ENCODE peak calls at places on chromosomes 5 and 9, in six cellular contexts. One of them, this sample, is unnamed.

GRCh38 chr9:70954607-70955143 is 166.7 kb downstream of the TRPM3 start:
- DNase-seq in neuronal stem cell: no peak
- DNase-seq in mesenchymal stem cell: no peak
- DNase-seq in H1: no peak
- DNase-seq in trophoblast cell: no peak
- DNase-seq in mesendoderm: peak; percentile 67
- DNase-seq in this sample: no peak

GRCh38 chr5:15105799-15106393 is 234.3 kb upstream of the ANKH start:
- DNase-seq in neuronal stem cell: peak; percentile 52
- DNase-seq in mesenchymal stem cell: peak; percentile 56
- DNase-seq in H1: peak; percentile 19
- DNase-seq in trophoblast cell: peak; percentile 18
- DNase-seq in mesendoderm: peak; percentile 77
- DNase-seq in this sample: peak; percentile 54

GRCh38 chr5:67004730-67005350 is 191.8 kb downstream of the CD180 start:
- DNase-seq in neuronal stem cell: no peak
- DNase-seq in mesenchymal stem cell: peak; percentile 26
- DNase-seq in H1: no peak
- DNase-seq in trophoblast cell: no peak
- DNase-seq in mesendoderm: peak; percentile 57
- DNase-seq in this sample: no peak

GRCh38 chr9:129597355-129598088 is 23.4 kb downstream of the C9orf50 start:
- DNase-seq in neuronal stem cell: peak; percentile 70
- DNase-seq in mesenchymal stem cell: peak; percentile 78
- DNase-seq in H1: no peak
- DNase-seq in trophoblast cell: peak; percentile 62
- DNase-seq in mesendoderm: peak; percentile 90
- DNase-seq in this sample: peak; percentile 65

GRCh38 chr5:82185842-82186241 is 92.3 kb downstream of the RPS23 start:
- DNase-seq in neuronal stem cell: no peak
- DNase-seq in mesenchymal stem cell: no peak
- DNase-seq in H1: no peak
- DNase-seq in trophoblast cell: no peak
- DNase-seq in mesendoderm: no peak
- DNase-seq in this sample: no peak

GRCh38 chr9:37969558-37970300 is 65.8 kb upstream of the SLC25A51 start:
- DNase-seq in neuronal stem cell: no peak
- DNase-seq in mesenchymal stem cell: no peak
- DNase-seq in H1: no peak
- DNase-seq in trophoblast cell: no peak
- DNase-seq in mesendoderm: no peak
- DNase-seq in this sample: no peak

GRCh38 chr5:154611341-154611767 is 133.3 kb upstream of the HAND1 start:
- DNase-seq in neuronal stem cell: no peak
- DNase-seq in mesenchymal stem cell: peak; percentile 29
- DNase-seq in H1: no peak
- DNase-seq in trophoblast cell: no peak
- DNase-seq in mesendoderm: no peak
- DNase-seq in this sample: peak; percentile 18

GRCh38 chr9:78393932-78394331 is 97.0 kb downstream of the PSAT1 start:
- DNase-seq in neuronal stem cell: no peak
- DNase-seq in mesenchymal stem cell: no peak
- DNase-seq in H1: no peak
- DNase-seq in trophoblast cell: no peak
- DNase-seq in mesendoderm: no peak
- DNase-seq in this sample: no peak

GRCh38 chr5:133285583-133286021 is 233.8 kb downstream of the HSPA4 start:
- DNase-seq in neuronal stem cell: no peak
- DNase-seq in mesenchymal stem cell: peak; percentile 29
- DNase-seq in H1: no peak
- DNase-seq in trophoblast cell: no peak
- DNase-seq in mesendoderm: no peak
- DNase-seq in this sample: peak; percentile 51

GRCh38 chr9:106487256-106487655 is 375.7 kb upstream of the ZNF462 start:
- DNase-seq in neuronal stem cell: no peak
- DNase-seq in mesenchymal stem cell: no peak
- DNase-seq in H1: no peak
- DNase-seq in trophoblast cell: no peak
- DNase-seq in mesendoderm: no peak
- DNase-seq in this sample: no peak

DNA sequence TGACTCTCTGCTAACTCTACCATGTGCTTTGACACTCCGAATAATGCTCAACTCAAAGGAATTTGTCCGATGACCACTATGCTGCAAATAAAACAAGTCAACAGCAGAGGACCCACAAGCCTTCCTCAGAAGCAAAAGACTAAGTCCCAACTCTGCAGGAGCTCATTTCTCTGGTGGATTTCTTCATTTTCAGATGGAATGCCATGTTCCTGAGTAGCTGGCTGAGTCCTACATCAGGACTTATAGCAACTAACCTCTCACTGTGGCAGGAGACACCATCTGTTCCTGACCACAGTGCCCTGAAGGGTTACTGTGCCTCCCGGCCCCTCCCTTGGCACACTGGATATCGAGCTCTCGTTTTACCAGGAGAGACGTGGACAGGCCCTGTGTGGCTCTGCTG is 20.8 kb downstream of the LHFPL2 start:
- DNase-seq in neuronal stem cell: no peak
- DNase-seq in mesenchymal stem cell: peak; percentile 43
- DNase-seq in H1: no peak
- DNase-seq in trophoblast cell: no peak
- DNase-seq in mesendoderm: no peak
- DNase-seq in this sample: peak; percentile 54
- H3K4me2 ChIP-seq in neuronal stem cell: no peak overlapping the region
- H3K4me2 ChIP-seq in mesenchymal stem cell: no peak overlapping the region
- H3K4me2 ChIP-seq in H1: no peak overlapping the region
- H3K4me2 ChIP-seq in trophoblast cell: no peak overlapping the region
- H3K4me2 ChIP-seq in mesendoderm: no peak overlapping the region
- H3K4me2 ChIP-seq in this sample: no peak overlapping the region

DNA sequence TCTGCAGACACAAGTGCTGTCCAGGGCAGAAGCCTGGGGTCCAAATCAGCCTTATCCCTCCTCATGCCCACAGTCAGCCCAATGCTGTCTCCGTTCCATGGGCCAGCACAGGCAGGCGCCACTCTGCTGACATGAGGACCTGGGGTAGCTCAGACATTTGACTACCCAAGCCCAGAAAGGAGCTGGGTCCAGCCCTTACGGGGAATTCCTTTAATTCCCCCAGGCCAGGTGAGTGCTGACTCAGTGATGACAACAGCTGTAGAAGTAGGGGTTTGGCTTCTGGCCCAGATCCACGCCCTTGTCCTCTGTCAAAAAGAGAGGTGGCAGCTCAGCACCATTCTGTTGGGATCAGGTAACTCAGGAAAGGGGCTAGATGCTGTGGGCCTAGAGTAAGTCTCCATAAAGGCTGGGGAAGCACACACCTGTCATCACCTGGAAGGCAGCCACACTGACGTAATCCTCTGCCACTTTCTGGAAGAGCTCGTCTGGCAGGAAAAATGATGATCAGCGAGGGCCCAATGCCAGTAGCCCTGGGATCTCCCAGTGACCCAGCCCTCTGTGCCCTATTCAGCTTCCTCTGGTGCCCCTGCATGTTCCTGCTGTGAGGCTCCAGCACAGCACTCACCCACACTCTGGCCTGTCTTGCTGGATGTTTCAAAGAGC is 1.9 kb downstream of the RAB24 start:
- DNase-seq in neuronal stem cell: no peak
- DNase-seq in mesenchymal stem cell: no peak
- DNase-seq in H1: no peak
- DNase-seq in trophoblast cell: peak; percentile 97
- DNase-seq in mesendoderm: peak; percentile 55
- DNase-seq in this sample: no peak
- H3K4me3 ChIP-seq in neuronal stem cell: peak overlapping the region; percentile 100
- H3K4me3 ChIP-seq in mesenchymal stem cell: no peak overlapping the region
- H3K4me3 ChIP-seq in H1: no peak overlapping the region
- H3K4me3 ChIP-seq in trophoblast cell: no peak overlapping the region
- H3K4me3 ChIP-seq in mesendoderm: no peak overlapping the region
- H3K4me3 ChIP-seq in this sample: no peak overlapping the region

DNA sequence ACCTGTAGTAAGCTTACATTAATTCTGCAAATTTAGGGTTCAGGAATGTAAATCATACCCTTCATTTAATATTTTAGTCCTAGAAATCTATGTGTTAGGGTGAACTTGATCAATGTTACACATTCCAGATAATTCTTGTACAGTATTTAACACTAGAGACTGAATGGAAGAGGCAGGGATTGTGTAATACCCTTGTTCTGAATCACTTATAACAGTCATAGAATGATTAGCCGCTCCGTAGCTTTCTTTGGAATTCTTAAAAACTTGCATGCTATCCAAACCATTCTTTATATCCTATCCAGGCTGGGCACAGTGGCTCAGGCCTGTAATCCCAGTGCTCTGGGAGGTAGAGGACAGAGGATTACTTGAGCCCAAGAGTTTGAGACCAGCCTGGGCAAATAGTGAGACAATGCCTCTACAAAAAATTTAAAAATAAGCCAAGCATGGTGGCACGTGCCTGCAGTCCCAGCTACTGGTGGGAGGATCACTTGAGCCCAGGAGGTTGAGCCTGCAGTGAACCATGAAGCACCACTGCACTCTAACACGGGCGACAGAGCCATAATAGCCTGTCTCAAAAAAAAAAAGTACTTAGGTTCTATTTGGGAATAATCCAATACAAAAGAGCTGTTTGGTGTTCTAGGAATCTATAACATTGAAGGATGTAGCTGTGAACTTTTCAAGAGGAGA is 8.3 kb downstream of the ZNF483 start:
- DNase-seq in neuronal stem cell: no peak
- DNase-seq in mesenchymal stem cell: no peak
- DNase-seq in H1: no peak
- DNase-seq in trophoblast cell: peak; percentile 20
- DNase-seq in mesendoderm: no peak
- DNase-seq in this sample: peak; percentile 40
- H2BK5ac ChIP-seq in neuronal stem cell: no peak overlapping the region
- H2BK5ac ChIP-seq in mesenchymal stem cell: no peak overlapping the region
- H2BK5ac ChIP-seq in H1: no peak overlapping the region
- H2BK5ac ChIP-seq in trophoblast cell: no peak overlapping the region
- H2BK5ac ChIP-seq in mesendoderm: no peak overlapping the region
- H2BK5ac ChIP-seq in this sample: no peak overlapping the region

GRCh38 chr5:16881253-16881652 is 54.8 kb downstream of the MYO10 start:
- DNase-seq in neuronal stem cell: no peak
- DNase-seq in mesenchymal stem cell: no peak
- DNase-seq in H1: no peak
- DNase-seq in trophoblast cell: no peak
- DNase-seq in mesendoderm: no peak
- DNase-seq in this sample: no peak
- H3K4me2 ChIP-seq in neuronal stem cell: no peak overlapping the region
- H3K4me2 ChIP-seq in mesenchymal stem cell: no peak overlapping the region
- H3K4me2 ChIP-seq in H1: no peak overlapping the region
- H3K4me2 ChIP-seq in trophoblast cell: no peak overlapping the region
- H3K4me2 ChIP-seq in mesendoderm: no peak overlapping the region
- H3K4me2 ChIP-seq in this sample: no peak overlapping the region

GRCh38 chr9:15138357-15138686 is 168.7 kb downstream of the TTC39B start:
- DNase-seq in neuronal stem cell: no peak
- DNase-seq in mesenchymal stem cell: no peak
- DNase-seq in H1: no peak
- DNase-seq in trophoblast cell: no peak
- DNase-seq in mesendoderm: peak; percentile 54
- DNase-seq in this sample: no peak
- H3K4me3 ChIP-seq in neuronal stem cell: no peak overlapping the region
- H3K4me3 ChIP-seq in mesenchymal stem cell: no peak overlapping the region
- H3K4me3 ChIP-seq in H1: no peak overlapping the region
- H3K4me3 ChIP-seq in trophoblast cell: no peak overlapping the region
- H3K4me3 ChIP-seq in mesendoderm: no peak overlapping the region
- H3K4me3 ChIP-seq in this sample: no peak overlapping the region

GRCh38 chr5:34789021-34789531 is 49.9 kb upstream of the TTC23L start:
- DNase-seq in neuronal stem cell: no peak
- DNase-seq in mesenchymal stem cell: peak; percentile 37
- DNase-seq in H1: no peak
- DNase-seq in trophoblast cell: peak; percentile 71
- DNase-seq in mesendoderm: peak; percentile 69
- DNase-seq in this sample: peak; percentile 47
- H2BK5ac ChIP-seq in neuronal stem cell: no peak overlapping the region
- H2BK5ac ChIP-seq in mesenchymal stem cell: no peak overlapping the region
- H2BK5ac ChIP-seq in H1: no peak overlapping the region
- H2BK5ac ChIP-seq in trophoblast cell: no peak overlapping the region
- H2BK5ac ChIP-seq in mesendoderm: no peak overlapping the region
- H2BK5ac ChIP-seq in this sample: peak overlapping the region; percentile 44

GRCh38 chr9:8261737-8262136 is 462.2 kb upstream of the DMAC1 start:
- DNase-seq in neuronal stem cell: no peak
- DNase-seq in mesenchymal stem cell: no peak
- DNase-seq in H1: no peak
- DNase-seq in trophoblast cell: no peak
- DNase-seq in mesendoderm: no peak
- DNase-seq in this sample: no peak
- H3K4me2 ChIP-seq in neuronal stem cell: no peak overlapping the region
- H3K4me2 ChIP-seq in mesenchymal stem cell: no peak overlapping the region
- H3K4me2 ChIP-seq in H1: no peak overlapping the region
- H3K4me2 ChIP-seq in trophoblast cell: no peak overlapping the region
- H3K4me2 ChIP-seq in mesendoderm: no peak overlapping the region
- H3K4me2 ChIP-seq in this sample: no peak overlapping the region

DNA sequence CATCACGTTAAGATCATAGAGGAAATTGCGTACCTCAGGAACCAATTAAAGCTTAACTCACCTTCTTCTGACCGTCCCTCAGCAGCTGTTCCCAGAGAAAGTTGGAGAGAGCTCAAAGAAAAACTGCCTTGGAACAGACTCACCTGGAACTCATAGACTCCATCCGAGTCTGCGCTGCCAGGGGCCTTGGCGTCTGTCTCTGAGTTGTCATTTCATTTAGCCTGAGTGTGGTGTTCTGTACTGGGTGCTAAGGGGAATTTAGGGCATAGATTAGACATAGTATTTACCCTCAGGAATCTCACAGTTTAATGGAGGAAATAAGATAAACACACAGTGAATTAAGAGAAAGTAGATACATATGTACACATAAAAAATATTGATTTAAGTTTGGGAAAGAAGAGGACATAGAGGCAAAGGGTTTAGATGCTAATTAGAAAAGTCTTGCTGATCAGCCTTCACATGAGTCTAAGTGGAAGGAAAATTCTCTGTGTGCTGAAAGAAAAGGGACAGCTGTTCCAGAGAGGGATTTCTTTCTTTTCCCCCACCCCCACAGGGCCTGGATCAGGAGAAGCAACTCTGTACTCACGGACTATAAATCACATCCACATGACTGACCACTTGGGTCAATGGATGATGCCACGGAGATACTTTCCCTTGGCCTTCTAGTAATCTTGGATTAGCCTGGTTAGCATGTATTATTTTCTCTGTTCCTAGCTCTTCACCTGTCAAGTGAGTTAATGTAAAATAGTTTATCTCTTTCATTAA is 892.5 kb downstream of the TLE1 start:
- DNase-seq in neuronal stem cell: peak; percentile 11
- DNase-seq in mesenchymal stem cell: peak; percentile 58
- DNase-seq in H1: no peak
- DNase-seq in trophoblast cell: no peak
- DNase-seq in mesendoderm: no peak
- DNase-seq in this sample: no peak
- H3K4me3 ChIP-seq in neuronal stem cell: no peak overlapping the region
- H3K4me3 ChIP-seq in mesenchymal stem cell: no peak overlapping the region
- H3K4me3 ChIP-seq in H1: no peak overlapping the region
- H3K4me3 ChIP-seq in trophoblast cell: no peak overlapping the region
- H3K4me3 ChIP-seq in mesendoderm: no peak overlapping the region
- H3K4me3 ChIP-seq in this sample: no peak overlapping the region

This sample was measured in IMR-90.